ENCODE peak calls at places on chromosomes 2 and 18, in ten cellular contexts. A is BJ, B is foreskin fibroblast, I is mucosa of descending colon, K is body of pancreas, Y is H1, M is endodermal cell, V is adrenal gland, X is upper lobe of left lung, O is endothelial cell. W is an unnamed sample.

GRCh38 chr2:24159708-24160107 is 15.1 kb upstream of the FAM228A start:
- DNase-seq in A (no peak), B (no peak), I (no peak), K (no peak), Y (no peak), M (no peak), V (no peak), X (no peak), O (no peak), W (no peak)

GRCh38 chr2:19671907-19672306 is 229.9 kb downstream of the TTC32 start:
- DNase-seq in A (no peak), B (no peak), I (no peak), K (no peak), Y (no peak), M (peak), V (no peak), X (no peak), O (no peak), W (no peak)

GRCh38 chr2:217919781-217920351 is 82.9 kb downstream of the TNS1 start:
- DNase-seq in A (no peak), B (peak), I (no peak), K (peak), Y (peak), M (peak), V (peak), X (no peak), O (no peak), W (no peak)

GRCh38 chr2:104790100-104790811 is 63.7 kb upstream of the POU3F3 start:
- DNase-seq in A (no peak), B (no peak), I (no peak), K (no peak), Y (no peak), M (peak), V (no peak), X (no peak), O (peak), W (no peak)

GRCh38 chr18:3689986-3690681 is 240.2 kb downstream of the TGIF1 start:
- DNase-seq in A (no peak), B (no peak), I (no peak), K (no peak), Y (no peak), M (peak), V (no peak), X (no peak), O (no peak), W (no peak)

GRCh38 chr2:100291152-100291970 is 30.9 kb downstream of the LONRF2 start:
- DNase-seq in A (peak), B (peak), I (peak), K (peak), Y (no peak), M (peak), V (peak), X (peak), O (no peak), W (no peak)

GRCh38 chr2:60149151-60149550 is 404.3 kb downstream of the BCL11A start:
- DNase-seq in A (no peak), B (no peak), I (no peak), K (no peak), Y (no peak), M (no peak), V (no peak), X (no peak), O (no peak), W (no peak)

GRCh38 chr2:237922641-237923361 is 44.0 kb upstream of the UBE2F start:
- DNase-seq in A (no peak), B (no peak), I (no peak), K (peak), Y (no peak), M (peak), V (peak), X (no peak), O (no peak), W (no peak)

GRCh38 chr2:40384714-40385113 is 67.2 kb downstream of the SLC8A1 start:
- DNase-seq in A (peak), B (peak), I (no peak), K (no peak), Y (no peak), M (no peak), V (no peak), X (no peak), O (no peak), W (no peak)

GRCh38 chr2:199115169-199115568 is 342.6 kb downstream of the SATB2 start:
- DNase-seq in A (no peak), B (no peak), I (no peak), K (no peak), Y (no peak), M (no peak), V (no peak), X (no peak), O (no peak), W (no peak)
- TF ChIP-seq CTCF in A (no peak), B (no peak), I (no peak), K (no peak), Y (no peak), M (no peak), V (no peak), X (no peak), O (no peak), W (no peak)

GRCh38 chr2:36006444-36006843 is 349.1 kb upstream of the CRIM1 start:
- DNase-seq in A (no peak), B (no peak), I (no peak), K (no peak), Y (no peak), M (no peak), V (no peak), X (no peak), O (no peak), W (no peak)
- TF ChIP-seq CTCF in A (no peak), B (no peak), I (no peak), K (no peak), Y (no peak), M (no peak), V (no peak), X (no peak), O (no peak), W (no peak)

DNA sequence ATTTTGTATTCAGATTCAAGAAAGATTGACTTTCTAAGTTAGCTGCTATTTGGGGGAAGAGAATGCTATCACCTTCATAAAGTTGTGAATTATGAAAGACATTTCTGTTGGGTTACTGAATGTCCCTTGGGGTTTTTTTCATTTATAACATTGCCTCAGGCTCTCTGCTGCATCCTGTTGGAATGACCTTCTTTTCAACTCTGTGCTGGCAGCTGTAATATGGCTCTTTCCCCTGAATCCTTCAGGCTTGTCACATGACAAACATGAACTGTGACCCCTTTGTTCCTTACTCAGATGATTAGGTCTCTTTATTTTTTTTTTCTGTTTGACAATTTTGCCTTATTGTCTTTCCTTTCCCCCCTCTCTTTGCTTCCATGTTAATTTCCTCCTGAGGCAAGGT is 159.8 kb downstream of the TAF4B start:
- DNase-seq in A (peak), B (peak), I (peak), K (no peak), Y (no peak), M (no peak), V (peak), X (no peak), O (no peak), W (no peak)
- TF ChIP-seq CTCF in A (no peak), B (no peak), I (no peak), K (no peak), Y (no peak), M (no peak), V (no peak), X (no peak), O (no peak), W (no peak)

DNA sequence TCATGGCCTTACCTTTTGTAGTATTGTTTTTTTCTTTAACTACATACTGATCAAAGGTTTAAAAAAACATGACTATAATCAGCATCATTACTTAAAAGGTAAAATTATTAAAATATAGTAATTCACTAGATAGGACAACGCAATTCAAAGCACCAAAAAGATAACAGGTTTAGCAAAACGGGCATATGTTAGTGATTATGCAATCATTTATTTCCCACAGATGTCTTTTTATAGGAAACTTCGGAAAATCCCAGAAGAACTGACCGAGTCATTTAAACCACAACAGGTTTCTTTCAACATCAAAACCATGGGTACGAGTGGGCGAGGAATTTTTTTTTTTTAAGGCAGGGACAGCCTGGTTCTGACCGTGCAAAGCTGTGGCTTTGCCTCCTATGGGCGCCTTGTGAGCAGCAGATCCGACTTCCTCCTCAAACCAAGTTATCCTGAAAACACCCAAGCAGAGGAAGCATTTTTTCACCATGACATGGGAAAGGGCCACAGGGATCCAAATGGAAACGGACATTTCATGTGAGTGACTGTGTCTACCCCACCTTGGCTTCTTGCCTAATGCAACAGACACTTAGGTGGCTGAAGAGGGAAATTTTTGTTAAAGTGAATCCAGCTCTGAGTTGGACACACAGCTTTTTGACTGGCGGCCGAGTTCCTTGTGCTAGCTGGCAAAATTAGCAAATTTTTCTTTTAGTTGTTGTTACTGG is 487.2 kb upstream of the ZEB2 start:
- DNase-seq in A (peak), B (peak), I (no peak), K (peak), Y (no peak), M (no peak), V (peak), X (no peak), O (no peak), W (no peak)
- TF ChIP-seq CTCF in A (peak), B (no peak), I (no peak), K (no peak), Y (no peak), M (no peak), V (no peak), X (no peak), O (no peak), W (no peak)

GRCh38 chr18:58541137-58541788 is 87.6 kb downstream of the ALPK2 start:
- DNase-seq in A (no peak), B (no peak), I (no peak), K (no peak), Y (peak), M (peak), V (no peak), X (no peak), O (no peak), W (no peak)
- TF ChIP-seq CTCF in A (peak), B (no peak), I (no peak), K (no peak), Y (peak), M (peak), V (no peak), X (no peak), O (no peak), W (no peak)